ENCODE peak calls at places on chromosomes 3 and 15, in seven cellular contexts. M is Panc1; Z is SJSA1; A is heart left ventricle; R is upper lobe of right lung; O is adipocyte; L is CD4-positive, alpha-beta memory T cell. P is an unnamed sample. For H3K27me3 and H3K9me3, the result is how much of the 10 kb centered on the place peaks cover.

GRCh38 chr3:160090653-160091052 is 102.0 kb downstream of the IL12A start:
- DNase-seq in M (no peak), Z (no peak), A (no peak), R (no peak), O (no peak), L (no peak), P (no peak)

GRCh38 chr15:28915935-28916334 is 30.2 kb downstream of the APBA2 start:
- DNase-seq in M (no peak), Z (no peak), A (no peak), R (peak), O (no peak), L (no peak), P (no peak)

GRCh38 chr15:89197503-89197971 is 23.8 kb downstream of the RLBP1 start:
- DNase-seq in M (no peak), Z (no peak), A (no peak), R (peak), O (no peak), L (no peak), P (peak)

GRCh38 chr3:131031660-131032059 is 5.0 kb downstream of the NEK11 start:
- DNase-seq in M (no peak), Z (no peak), A (no peak), R (no peak), O (no peak), L (no peak), P (no peak)

GRCh38 chr15:96774216-96774615 is 443.7 kb downstream of the NR2F2 start:
- DNase-seq in M (no peak), Z (no peak), A (no peak), R (no peak), O (no peak), L (no peak), P (no peak)

GRCh38 chr3:53045107-53045783 is 628 bp downstream of the SFMBT1 start:
- DNase-seq in M (no peak), Z (no peak), A (peak), R (peak), O (peak), L (peak), P (peak)

GRCh38 chr3:101687142-101687931 is 819 bp upstream of the RPL24 start:
- DNase-seq in M (no peak), Z (no peak), A (no peak), R (no peak), O (peak), L (no peak), P (peak)

GRCh38 chr3:179421500-179421899 is 29.8 kb downstream of the GNB4 start:
- DNase-seq in M (peak), Z (no peak), A (no peak), R (no peak), O (peak), L (no peak), P (no peak)

GRCh38 chr3:24645047-24645446 is 150.4 kb upstream of the THRB start:
- DNase-seq in M (no peak), Z (no peak), A (no peak), R (no peak), O (no peak), L (no peak), P (no peak)

GRCh38 chr15:63892794-63893441 is 59.2 kb upstream of the HERC1 start:
- DNase-seq in M (no peak), Z (no peak), A (no peak), R (peak), O (no peak), L (peak), P (no peak)

GRCh38 chr3:27718459-27718858 is 3.7 kb downstream of the EOMES start:
- DNase-seq in M (no peak), Z (no peak), A (no peak), R (no peak), O (no peak), L (no peak), P (no peak)
- H3K27me3 ChIP-seq in M (under half), Z (under half), A (under half), R (half or more), O (under half), L (under half), P (under half)

GRCh38 chr3:184659797-184660301 is 52.0 kb downstream of the MAGEF1 start:
- DNase-seq in M (no peak), Z (no peak), A (peak), R (no peak), O (no peak), L (no peak), P (no peak)
- H3K9me3 ChIP-seq in M (under half), Z (under half), A (under half), R (under half), O (under half), L (under half), P (under half)

DNA sequence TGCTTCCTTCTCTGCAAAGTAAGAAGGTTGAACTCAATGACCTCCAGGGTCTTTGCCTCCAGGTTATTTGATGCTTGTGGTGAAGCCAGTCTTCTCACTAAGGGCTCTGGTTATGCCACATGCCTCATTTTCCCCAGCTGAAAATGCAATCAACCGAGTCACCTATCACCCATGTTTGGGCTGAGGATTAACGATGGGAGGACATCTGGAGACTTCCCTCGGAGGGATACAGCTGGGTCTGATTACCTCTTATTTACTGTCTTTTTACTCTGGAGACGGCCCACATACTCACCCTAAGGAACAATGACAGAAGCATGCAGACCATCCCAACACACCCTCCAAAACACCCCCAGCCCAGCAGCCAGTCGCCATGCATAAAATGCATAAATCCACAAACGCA is 187.4 kb downstream of the OPA1 start:
- DNase-seq in M (no peak), Z (no peak), A (no peak), R (no peak), O (no peak), L (no peak), P (no peak)
- H3K27me3 ChIP-seq in M (under half), Z (under half), A (under half), R (under half), O (half or more), L (under half), P (under half)

DNA sequence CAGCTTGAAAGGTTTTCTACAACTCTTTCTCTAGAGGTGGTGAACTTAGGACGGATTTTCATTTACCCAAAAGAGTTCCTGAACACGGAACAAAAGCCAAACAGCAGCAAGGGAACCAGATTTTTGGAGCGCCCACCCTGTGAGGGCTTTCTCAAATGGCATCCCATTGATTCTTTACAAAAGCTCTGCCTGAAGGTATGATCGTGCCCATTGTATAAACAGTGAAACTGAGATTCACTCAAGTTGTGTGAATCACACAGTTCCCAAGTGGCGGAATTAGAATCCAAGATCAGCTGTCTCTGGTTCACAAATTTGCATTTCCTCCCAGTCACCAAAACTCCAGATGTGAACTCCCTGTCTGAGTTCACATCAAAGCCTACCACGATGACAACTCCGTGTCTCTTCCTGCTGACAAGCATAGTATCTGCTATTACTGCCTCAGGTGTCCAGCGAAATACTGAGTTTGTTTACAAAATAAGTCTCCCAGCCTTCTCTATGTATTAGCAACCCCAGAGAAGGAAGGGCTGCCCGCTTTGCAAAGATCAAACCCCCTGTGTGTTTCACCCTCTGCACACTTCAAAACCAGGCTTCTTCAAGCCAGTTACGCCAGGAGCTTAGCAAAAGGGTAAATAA is 235.9 kb upstream of the ST8SIA2 start:
- DNase-seq in M (no peak), Z (no peak), A (no peak), R (no peak), O (no peak), L (no peak), P (no peak)
- H3K9me3 ChIP-seq in M (under half), Z (under half), A (under half), R (under half), O (under half), L (under half), P (under half)

GRCh38 chr3:187594272-187594671 is 75.9 kb downstream of the SST start:
- DNase-seq in M (no peak), Z (no peak), A (no peak), R (no peak), O (no peak), L (no peak), P (no peak)
- H3K27me3 ChIP-seq in M (under half), Z (under half), A (under half), R (under half), O (under half), L (under half), P (half or more)

GRCh38 chr3:197611255-197611654 is 55.5 kb upstream of the BDH1 start:
- DNase-seq in M (no peak), Z (no peak), A (no peak), R (no peak), O (no peak), L (no peak), P (no peak)
- H3K9me3 ChIP-seq in M (under half), Z (under half), A (under half), R (under half), O (under half), L (under half), P (under half)

GRCh38 chr3:128480278-128480677 is 12.7 kb downstream of the GATA2 start:
- DNase-seq in M (no peak), Z (no peak), A (peak), R (no peak), O (no peak), L (no peak), P (no peak)
- H3K27me3 ChIP-seq in M (under half), Z (under half), A (under half), R (half or more), O (half or more), L (under half), P (under half)

GRCh38 chr15:35358824-35359223 is 187.1 kb downstream of the DPH6 start:
- DNase-seq in M (no peak), Z (no peak), A (no peak), R (no peak), O (no peak), L (no peak), P (peak)

GRCh38 chr15:35362195-35362829 is 183.7 kb downstream of the DPH6 start:
- DNase-seq in M (no peak), Z (no peak), A (no peak), R (no peak), O (peak), L (no peak), P (no peak)
- H3K9me3 ChIP-seq in M (under half), Z (under half), A (half or more), R (under half), O (under half), L (under half), P (under half)

GRCh38 chr3:140151321-140151720 is 216.3 kb downstream of the CLSTN2 start:
- DNase-seq in M (no peak), Z (no peak), A (no peak), R (no peak), O (no peak), L (no peak), P (no peak)

GRCh38 chr3:140148824-140149390 is 213.9 kb downstream of the CLSTN2 start:
- DNase-seq in M (no peak), Z (no peak), A (no peak), R (no peak), O (no peak), L (no peak), P (no peak)

GRCh38 chr3:140147965-140148490 is 213.0 kb downstream of the CLSTN2 start:
- DNase-seq in M (no peak), Z (no peak), A (no peak), R (no peak), O (no peak), L (no peak), P (no peak)

GRCh38 chr3:140143670-140144069 is 208.7 kb downstream of the CLSTN2 start:
- DNase-seq in M (no peak), Z (no peak), A (no peak), R (no peak), O (no peak), L (no peak), P (no peak)

DNA sequence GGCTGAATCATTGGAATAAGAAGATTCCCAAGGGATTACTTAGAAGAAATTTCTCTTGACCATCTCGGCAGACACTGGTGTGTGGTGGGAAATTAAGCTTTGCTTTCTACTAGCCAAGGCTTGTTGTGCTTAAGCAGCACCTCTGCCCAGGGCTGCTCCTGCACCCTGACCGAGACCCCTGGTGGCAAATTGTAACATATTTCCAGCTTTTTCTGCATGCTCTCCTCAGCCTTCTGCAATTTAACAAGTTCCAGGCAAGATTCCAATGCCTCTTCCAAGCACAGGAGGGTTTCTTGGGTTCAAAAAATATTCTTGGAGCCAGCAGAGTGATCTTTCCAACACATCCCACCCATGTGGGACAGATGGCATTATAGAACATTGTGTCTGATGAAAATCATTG is 210.5 kb downstream of the CLSTN2 start:
- DNase-seq in M (no peak), Z (no peak), A (no peak), R (no peak), O (no peak), L (no peak), P (no peak)
- H3K27me3 ChIP-seq in M (under half), Z (under half), A (under half), R (under half), O (under half), L (under half), P (under half)

GRCh38 chr3:87766736-87767135 is 292.1 kb downstream of the CGGBP1 start:
- DNase-seq in M (no peak), Z (no peak), A (no peak), R (no peak), O (no peak), L (no peak), P (peak)

GRCh38 chr3:87765256-87765655 is 293.5 kb downstream of the CGGBP1 start:
- DNase-seq in M (no peak), Z (no peak), A (no peak), R (no peak), O (no peak), L (no peak), P (peak)

GRCh38 chr3:87756616-87757015 is 302.2 kb downstream of the CGGBP1 start:
- DNase-seq in M (no peak), Z (no peak), A (no peak), R (no peak), O (no peak), L (no peak), P (peak)

GRCh38 chr3:87761341-87761740 is 297.5 kb downstream of the CGGBP1 start:
- DNase-seq in M (no peak), Z (no peak), A (no peak), R (no peak), O (no peak), L (no peak), P (no peak)

DNA sequence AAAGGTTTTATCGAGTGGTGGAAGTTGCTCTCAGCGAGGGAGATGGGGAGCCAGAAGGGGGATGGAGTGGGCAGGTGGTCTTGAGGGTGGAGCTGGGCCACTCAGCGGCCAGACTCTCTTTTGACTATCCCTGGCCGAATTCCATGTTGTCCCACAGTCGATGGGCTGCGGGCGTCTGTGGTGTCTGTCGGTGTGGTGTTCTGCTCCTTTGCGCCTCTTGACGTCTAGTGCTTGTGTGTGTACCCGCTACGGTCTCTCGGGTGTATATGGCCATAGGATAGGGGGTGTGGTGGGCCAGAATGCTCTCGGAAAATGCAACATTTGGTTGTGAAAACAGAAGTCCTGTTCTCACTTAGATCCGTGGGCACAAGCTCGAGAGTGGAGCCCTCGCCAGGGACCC is 297.0 kb downstream of the CGGBP1 start:
- DNase-seq in M (no peak), Z (no peak), A (no peak), R (no peak), O (no peak), L (no peak), P (no peak)
- H3K9me3 ChIP-seq in M (under half), Z (under half), A (under half), R (under half), O (under half), L (under half), P (under half)